ENCODE peak calls at places on chromosomes 6 and 20, in eight cellular contexts. W, B, K, G, S, E, J and L are unnamed samples. For H3K9me3, the result is how much of the 10 kb centered on the place peaks cover.

GRCh38 chr6:32954983-32955802 is 2.3 kb upstream of the HLA-DMA start:
- DNase-seq in W (no peak), B (peak), K (peak), G (peak), S (peak), E (peak), J (no peak), L (peak)

GRCh38 chr6:170041526-170041925 is 249.4 kb downstream of the DLL1 start:
- DNase-seq in W (no peak), B (no peak), K (no peak), G (no peak), S (no peak), E (no peak), J (no peak), L (no peak)

GRCh38 chr6:11585426-11586016 is 48.0 kb downstream of the TMEM170B start:
- DNase-seq in W (peak), B (peak), K (peak), G (peak), S (peak), E (no peak), J (peak), L (no peak)

GRCh38 chr6:155001482-155001881 is 6.4 kb downstream of the TIAM2 start:
- DNase-seq in W (no peak), B (no peak), K (no peak), G (peak), S (no peak), E (no peak), J (no peak), L (no peak)

GRCh38 chr6:14278436-14278835 is 160.9 kb downstream of the CD83 start:
- DNase-seq in W (no peak), B (peak), K (no peak), G (no peak), S (no peak), E (no peak), J (no peak), L (peak)

GRCh38 chr6:13638626-13639025 is 23.5 kb downstream of the NOL7 start:
- DNase-seq in W (no peak), B (no peak), K (no peak), G (no peak), S (no peak), E (no peak), J (no peak), L (no peak)

GRCh38 chr6:104601008-104601745 is 258.5 kb downstream of the HACE1 start:
- DNase-seq in W (no peak), B (no peak), K (peak), G (no peak), S (no peak), E (no peak), J (no peak), L (no peak)

GRCh38 chr6:53347921-53348435 is 772 bp downstream of the ELOVL5 start:
- DNase-seq in W (peak), B (peak), K (peak), G (peak), S (peak), E (peak), J (no peak), L (peak)

GRCh38 chr6:157392927-157393666 is 12.1 kb downstream of the ZDHHC14 start:
- DNase-seq in W (no peak), B (no peak), K (no peak), G (no peak), S (peak), E (peak), J (no peak), L (no peak)

GRCh38 chr20:41717464-41717863 is 99.3 kb upstream of the CHD6 start:
- DNase-seq in W (no peak), B (no peak), K (peak), G (no peak), S (peak), E (no peak), J (no peak), L (no peak)

GRCh38 chr6:45483501-45483900 is 105.8 kb upstream of the SUPT3H start:
- DNase-seq in W (no peak), B (no peak), K (peak), G (peak), S (no peak), E (no peak), J (no peak), L (no peak)

GRCh38 chr6:15464211-15464725 is 198.6 kb downstream of the DTNBP1 start:
- DNase-seq in W (peak), B (peak), K (no peak), G (no peak), S (peak), E (peak), J (no peak), L (peak)

GRCh38 chr6:13485923-13486557 is 1.4 kb downstream of the GFOD1 start:
- DNase-seq in W (peak), B (peak), K (peak), G (peak), S (peak), E (peak), J (no peak), L (no peak)

GRCh38 chr6:33761922-33762629 is 15.4 kb upstream of the IP6K3 start:
- DNase-seq in W (no peak), B (peak), K (peak), G (peak), S (peak), E (peak), J (no peak), L (peak)

GRCh38 chr20:5833309-5833941 is 83.2 kb downstream of the SHLD1 start:
- DNase-seq in W (no peak), B (no peak), K (no peak), G (no peak), S (no peak), E (no peak), J (no peak), L (no peak)

GRCh38 chr20:58868795-58869194 is 16.3 kb downstream of the GNAS start:
- DNase-seq in W (no peak), B (peak), K (no peak), G (no peak), S (peak), E (no peak), J (no peak), L (peak)

GRCh38 chr6:151008425-151008824 is 142.9 kb downstream of the MTHFD1L start:
- DNase-seq in W (no peak), B (no peak), K (no peak), G (no peak), S (peak), E (no peak), J (no peak), L (no peak)

GRCh38 chr6:111427341-111428116 is 55.5 kb downstream of the REV3L start:
- DNase-seq in W (no peak), B (no peak), K (peak), G (peak), S (no peak), E (no peak), J (peak), L (no peak)

GRCh38 chr6:163352966-163353365 is 61.6 kb upstream of the QKI start:
- DNase-seq in W (no peak), B (no peak), K (no peak), G (no peak), S (no peak), E (no peak), J (no peak), L (no peak)

GRCh38 chr6:106315765-106316375 is 9.7 kb downstream of the ATG5 start:
- DNase-seq in W (no peak), B (no peak), K (no peak), G (no peak), S (peak), E (no peak), J (no peak), L (no peak)

GRCh38 chr6:143174951-143175350 is 114.3 kb downstream of the AIG1 start:
- DNase-seq in W (no peak), B (no peak), K (no peak), G (no peak), S (no peak), E (no peak), J (no peak), L (no peak)

GRCh38 chr20:49216991-49217578 is 2.1 kb upstream of the DDX27 start:
- DNase-seq in W (peak), B (peak), K (peak), G (peak), S (peak), E (peak), J (peak), L (peak)

GRCh38 chr6:157223021-157223430 is 100.3 kb downstream of the TMEM242 start:
- DNase-seq in W (no peak), B (no peak), K (peak), G (no peak), S (no peak), E (no peak), J (no peak), L (no peak)

GRCh38 chr20:45254867-45255266 is 503 bp upstream of the SLPI start:
- DNase-seq in W (no peak), B (peak), K (peak), G (peak), S (no peak), E (no peak), J (no peak), L (no peak)

GRCh38 chr6:54860132-54860531 is 13.6 kb downstream of the FAM83B start:
- DNase-seq in W (no peak), B (no peak), K (no peak), G (no peak), S (no peak), E (no peak), J (no peak), L (no peak)

GRCh38 chr6:16168858-16169257 is 40.0 kb downstream of the MYLIP start:
- DNase-seq in W (peak), B (peak), K (peak), G (peak), S (peak), E (no peak), J (peak), L (no peak)

GRCh38 chr20:36606171-36607116 is 865 bp downstream of the RAB5IF start:
- DNase-seq in W (no peak), B (peak), K (peak), G (peak), S (peak), E (peak), J (no peak), L (no peak)

GRCh38 chr6:150641398-150642139 is 41.9 kb downstream of the PLEKHG1 start:
- DNase-seq in W (no peak), B (no peak), K (peak), G (no peak), S (no peak), E (no peak), J (no peak), L (no peak)

GRCh38 chr6:7978736-7979135 is 68.1 kb upstream of the TXNDC5 start:
- DNase-seq in W (peak), B (peak), K (no peak), G (no peak), S (no peak), E (no peak), J (no peak), L (no peak)

GRCh38 chr6:104940881-104941693 is 15.8 kb upstream of the LIN28B start:
- DNase-seq in W (peak), B (peak), K (peak), G (peak), S (peak), E (peak), J (no peak), L (peak)

GRCh38 chr20:58852559-58853271 is at the start of gene GNAS:
- DNase-seq in W (peak), B (peak), K (peak), G (peak), S (peak), E (peak), J (no peak), L (peak)

DNA sequence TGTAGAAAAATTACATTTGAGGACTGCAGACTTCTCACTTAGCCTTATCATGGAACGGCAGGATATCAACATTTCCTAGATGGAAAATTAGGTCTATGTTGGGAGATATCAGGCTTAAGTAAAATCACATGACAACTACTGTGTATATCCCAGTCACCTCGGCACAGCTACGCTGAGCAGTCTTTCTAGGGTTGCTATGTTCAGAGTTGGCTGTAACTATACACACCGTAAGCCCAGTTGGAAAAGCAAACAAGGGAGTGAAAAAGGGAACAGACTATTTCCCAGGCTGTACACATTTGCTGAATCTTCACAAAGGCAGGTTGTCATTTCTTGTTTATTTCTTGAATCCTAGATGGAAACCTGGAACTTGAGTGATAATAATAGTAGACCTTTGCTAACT is 80.7 kb upstream of the PTPRK start:
- DNase-seq in W (no peak), B (no peak), K (peak), G (peak), S (no peak), E (no peak), J (no peak), L (no peak)
- H3K9ac ChIP-seq in W (no peak), B (no peak), K (no peak), G (no peak), S (no peak), E (no peak), J (no peak), L (no peak)

DNA sequence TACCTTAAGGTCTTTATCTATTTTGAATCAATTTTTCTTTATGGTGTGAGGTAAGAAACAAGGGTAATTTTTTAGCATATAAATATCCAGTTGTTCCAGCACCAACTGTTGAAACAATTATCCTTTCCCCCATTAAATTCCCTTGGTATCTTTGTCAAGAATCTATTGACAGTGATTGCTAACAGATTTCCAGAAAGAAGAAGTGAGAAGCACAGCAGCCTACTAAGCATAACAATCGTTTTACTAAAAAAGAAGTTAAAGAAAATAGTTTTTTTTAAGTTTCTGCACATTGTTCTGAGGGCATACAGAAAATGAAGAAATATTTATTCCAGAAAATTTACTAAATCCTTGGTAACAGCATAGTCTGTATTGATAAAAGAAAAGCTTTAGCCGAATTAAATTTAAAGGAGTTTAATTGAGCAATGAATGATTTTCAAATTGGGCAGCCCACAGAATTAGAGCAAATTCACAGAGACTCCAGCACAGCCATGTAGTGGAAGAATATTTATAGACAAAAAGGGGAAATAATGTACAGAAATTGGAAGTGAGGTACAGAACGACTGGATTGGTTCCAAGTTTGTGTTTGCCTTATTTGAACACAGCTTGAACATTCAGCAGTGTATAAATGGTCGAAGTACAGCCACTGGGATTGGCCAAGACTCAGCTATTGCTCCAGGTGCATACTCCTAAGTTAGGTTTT is 97.9 kb upstream of the UST start:
- DNase-seq in W (no peak), B (no peak), K (no peak), G (no peak), S (no peak), E (no peak), J (no peak), L (no peak)
- H3K9me3 ChIP-seq in W (under half), B (under half), K (under half), G (under half), S (under half), E (under half), J (under half), L (under half)

DNA sequence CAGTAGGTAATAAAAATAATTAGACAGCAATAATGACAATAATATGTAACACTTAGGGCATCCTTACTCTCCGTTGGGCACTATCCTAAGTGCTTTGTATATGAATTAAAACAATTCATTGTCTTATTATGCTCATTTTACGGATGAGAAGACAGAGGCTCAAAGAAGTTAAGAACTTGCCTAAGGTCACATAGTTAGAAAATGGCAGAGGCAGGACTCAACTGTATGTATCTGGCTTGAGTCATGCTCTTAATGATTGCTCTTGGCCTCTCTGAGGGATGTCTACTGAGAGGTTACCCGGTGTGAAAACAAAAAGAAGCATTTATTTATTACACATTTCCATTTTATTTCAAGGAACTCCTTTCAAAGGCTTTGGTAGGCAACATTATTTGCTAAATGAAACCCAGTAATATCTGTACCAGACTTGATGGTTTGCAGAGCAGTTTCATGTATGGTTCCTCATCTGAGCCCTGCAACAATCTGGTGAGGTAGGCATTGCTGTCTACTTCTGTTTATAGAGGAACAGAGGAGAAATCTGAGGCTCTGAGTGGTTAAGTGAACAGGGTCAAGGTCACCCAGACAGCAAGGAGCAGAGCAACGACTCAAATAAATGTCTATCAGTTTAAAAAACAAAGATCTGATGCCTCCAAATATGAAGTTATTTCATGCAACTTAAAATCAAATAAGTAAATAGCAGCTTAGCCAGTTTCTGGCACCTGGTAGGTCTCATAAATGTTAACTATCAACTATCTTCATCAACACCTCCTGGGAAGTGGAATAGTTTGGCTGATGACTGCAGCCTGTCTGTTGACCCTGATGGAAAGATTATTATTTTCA is 4.2 kb upstream of the PARD6B start:
- DNase-seq in W (no peak), B (no peak), K (peak), G (no peak), S (no peak), E (no peak), J (no peak), L (peak)
- H3K9ac ChIP-seq in W (no peak), B (no peak), K (no peak), G (no peak), S (no peak), E (no peak), J (no peak), L (no peak)

DNA sequence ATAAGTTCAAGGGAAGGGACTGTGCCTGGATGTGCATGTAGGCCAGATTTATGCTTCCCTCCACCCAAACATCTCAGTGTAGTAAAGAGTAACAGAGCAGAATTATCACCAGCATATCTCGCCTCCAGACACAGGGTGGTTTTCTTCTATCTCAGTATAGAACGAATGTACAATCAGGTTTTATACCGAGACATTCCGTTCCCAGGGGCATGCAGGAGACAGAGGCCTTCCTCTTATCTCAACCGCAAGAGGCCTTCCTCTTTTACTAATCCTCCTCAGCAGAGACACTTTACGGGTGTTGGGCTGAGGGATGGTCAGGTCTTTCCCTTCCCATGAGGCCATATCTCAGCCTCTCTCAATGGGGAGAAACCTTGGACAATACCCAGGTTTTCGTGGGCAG is 36.5 kb upstream of the MC3R start:
- DNase-seq in W (no peak), B (no peak), K (no peak), G (no peak), S (no peak), E (no peak), J (no peak), L (no peak)
- H3K9me3 ChIP-seq in W (under half), B (under half), K (under half), G (under half), S (under half), E (under half), J (under half), L (half or more)

GRCh38 chr6:52285174-52286068 is 879 bp upstream of the MCM3 start:
- DNase-seq in W (no peak), B (peak), K (peak), G (peak), S (peak), E (no peak), J (no peak), L (no peak)
- H3K9ac ChIP-seq in W (no peak), B (peak), K (peak), G (peak), S (no peak), E (peak), J (peak), L (peak)

DNA sequence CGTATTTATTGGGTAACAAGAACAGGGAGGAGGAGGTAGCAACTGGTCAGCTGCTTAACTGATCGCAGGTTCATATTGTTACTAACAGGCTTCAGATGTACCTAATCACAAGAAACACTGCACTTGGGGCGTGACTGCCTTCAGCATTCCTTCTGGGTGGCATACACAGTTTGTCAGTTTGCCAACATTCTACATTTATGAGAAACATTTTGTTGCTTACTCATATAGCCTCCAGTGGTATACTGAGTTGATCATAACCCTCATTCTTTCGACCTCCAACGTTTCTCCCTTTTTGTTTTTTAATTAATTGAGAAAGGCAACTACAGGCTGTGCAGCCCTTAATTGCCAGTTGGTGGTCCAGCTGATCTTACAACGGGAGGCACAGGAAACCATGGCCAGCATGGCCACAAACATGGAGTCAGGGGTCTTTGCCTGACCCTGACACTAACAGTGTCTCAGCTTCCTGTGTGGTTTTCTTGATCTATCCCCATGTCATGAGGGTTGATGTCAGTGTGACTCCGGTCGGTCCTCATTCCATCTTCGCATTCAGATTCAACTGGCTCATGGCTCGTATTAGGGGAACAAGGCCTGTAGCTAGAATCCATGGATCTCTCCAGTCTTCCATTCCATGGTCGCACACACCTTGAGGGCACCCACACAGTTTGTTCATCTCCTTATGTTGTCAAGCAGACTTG is 9.4 kb downstream of the EPB41L2 start:
- DNase-seq in W (no peak), B (no peak), K (no peak), G (no peak), S (no peak), E (no peak), J (no peak), L (no peak)
- H3K9me3 ChIP-seq in W (under half), B (under half), K (under half), G (under half), S (under half), E (under half), J (under half), L (under half)

GRCh38 chr6:36684447-36684812 is 5.9 kb downstream of the CDKN1A start:
- DNase-seq in W (no peak), B (no peak), K (no peak), G (no peak), S (no peak), E (no peak), J (no peak), L (no peak)
- H3K9ac ChIP-seq in W (no peak), B (no peak), K (no peak), G (no peak), S (no peak), E (peak), J (no peak), L (no peak)